ENCODE peak calls at places on chromosomes 4 and X, in four cellular contexts. One of them, this sample, is unnamed.

GRCh38 chr4:115851918-115852766 is 738.7 kb upstream of the NDST4 start:
- DNase-seq in K562: peak
- DNase-seq in H1: peak
- DNase-seq in HepG2: peak
- DNase-seq in this sample: peak

GRCh38 chrX:69361286-69361926 is 142.7 kb upstream of the NALF2 start:
- DNase-seq in K562: no peak
- DNase-seq in H1: no peak
- DNase-seq in HepG2: no peak
- DNase-seq in this sample: no peak

GRCh38 chr4:51884606-51885005 is 41.7 kb downstream of the DCUN1D4 start:
- DNase-seq in K562: no peak
- DNase-seq in H1: no peak
- DNase-seq in HepG2: no peak
- DNase-seq in this sample: no peak

GRCh38 chr4:24024157-24024556 is 134.3 kb upstream of the PPARGC1A start:
- DNase-seq in K562: no peak
- DNase-seq in H1: no peak
- DNase-seq in HepG2: no peak
- DNase-seq in this sample: no peak

GRCh38 chrX:102345916-102346315 is 93.9 kb downstream of the NXF2B start:
- DNase-seq in K562: peak
- DNase-seq in H1: no peak
- DNase-seq in HepG2: peak
- DNase-seq in this sample: peak

GRCh38 chr4:16686195-16686594 is 212.2 kb downstream of the LDB2 start:
- DNase-seq in K562: no peak
- DNase-seq in H1: no peak
- DNase-seq in HepG2: no peak
- DNase-seq in this sample: no peak

GRCh38 chr4:7328913-7329638 is 105.7 kb downstream of the PSAPL1 start:
- DNase-seq in K562: no peak
- DNase-seq in H1: no peak
- DNase-seq in HepG2: no peak
- DNase-seq in this sample: no peak

GRCh38 chr4:173182403-173182802 is 13.8 kb downstream of the GALNT7 start:
- DNase-seq in K562: no peak
- DNase-seq in H1: no peak
- DNase-seq in HepG2: no peak
- DNase-seq in this sample: no peak

GRCh38 chr4:26993967-26994366 is 133.3 kb downstream of the STIM2 start:
- DNase-seq in K562: no peak
- DNase-seq in H1: no peak
- DNase-seq in HepG2: no peak
- DNase-seq in this sample: no peak

GRCh38 chr4:154939851-154940250 is 158.8 kb downstream of the RBM46 start:
- DNase-seq in K562: no peak
- DNase-seq in H1: no peak
- DNase-seq in HepG2: no peak
- DNase-seq in this sample: no peak

GRCh38 chr4:7183780-7184460 is 8.4 kb upstream of the SORCS2 start:
- DNase-seq in K562: no peak
- DNase-seq in H1: no peak
- DNase-seq in HepG2: no peak
- DNase-seq in this sample: no peak

GRCh38 chrX:123215397-123216089 is 31.5 kb downstream of the GRIA3 start:
- DNase-seq in K562: peak
- DNase-seq in H1: no peak
- DNase-seq in HepG2: no peak
- DNase-seq in this sample: no peak

GRCh38 chrX:153476628-153477027 is 6.3 kb upstream of the HAUS7 start:
- DNase-seq in K562: no peak
- DNase-seq in H1: no peak
- DNase-seq in HepG2: no peak
- DNase-seq in this sample: no peak

GRCh38 chr4:55445921-55446577 is 50.3 kb downstream of the TMEM165 start:
- DNase-seq in K562: no peak
- DNase-seq in H1: no peak
- DNase-seq in HepG2: no peak
- DNase-seq in this sample: no peak

GRCh38 chrX:132751043-132751690 is 207.3 kb downstream of the HS6ST2 start:
- DNase-seq in K562: no peak
- DNase-seq in H1: no peak
- DNase-seq in HepG2: no peak
- DNase-seq in this sample: peak

GRCh38 chr4:147760695-147761094 is 28.8 kb downstream of the ARHGAP10 start:
- DNase-seq in K562: no peak
- DNase-seq in H1: no peak
- DNase-seq in HepG2: no peak
- DNase-seq in this sample: no peak

GRCh38 chr4:79686976-79687375 is 278.9 kb upstream of the GK2 start:
- DNase-seq in K562: no peak
- DNase-seq in H1: no peak
- DNase-seq in HepG2: no peak
- DNase-seq in this sample: no peak

GRCh38 chr4:104901438-104901837 is 245.2 kb upstream of the TET2 start:
- DNase-seq in K562: no peak
- DNase-seq in H1: peak
- DNase-seq in HepG2: no peak
- DNase-seq in this sample: no peak

GRCh38 chrX:119482497-119483480 is 14.5 kb downstream of the SLC25A5 start:
- DNase-seq in K562: peak
- DNase-seq in H1: no peak
- DNase-seq in HepG2: no peak
- DNase-seq in this sample: peak

GRCh38 chrX:13955095-13955647 is 74.5 kb downstream of the GEMIN8 start:
- DNase-seq in K562: no peak
- DNase-seq in H1: no peak
- DNase-seq in HepG2: no peak
- DNase-seq in this sample: no peak

GRCh38 chrX:87728024-87728423 is 210.4 kb downstream of the KLHL4 start:
- DNase-seq in K562: peak
- DNase-seq in H1: no peak
- DNase-seq in HepG2: no peak
- DNase-seq in this sample: no peak

GRCh38 chr4:124631760-124632159 is 80.8 kb downstream of the ANKRD50 start:
- DNase-seq in K562: peak
- DNase-seq in H1: no peak
- DNase-seq in HepG2: no peak
- DNase-seq in this sample: no peak

GRCh38 chrX:106875151-106875550 is 28.0 kb downstream of the RIPPLY1 start:
- DNase-seq in K562: no peak
- DNase-seq in H1: no peak
- DNase-seq in HepG2: no peak
- DNase-seq in this sample: no peak

GRCh38 chr4:71694946-71695345 is 88.9 kb downstream of the GC start:
- DNase-seq in K562: no peak
- DNase-seq in H1: no peak
- DNase-seq in HepG2: no peak
- DNase-seq in this sample: no peak

GRCh38 chr4:123477804-123478209 is 81.2 kb downstream of the SPRY1 start:
- DNase-seq in K562: no peak
- DNase-seq in H1: no peak
- DNase-seq in HepG2: peak
- DNase-seq in this sample: no peak

GRCh38 chr4:40197879-40198689 is 1.3 kb downstream of the RHOH start:
- DNase-seq in K562: peak
- DNase-seq in H1: no peak
- DNase-seq in HepG2: no peak
- DNase-seq in this sample: no peak
- TF ChIP-seq SP1 in K562: peak
- TF ChIP-seq SP1 in H1: no peak
- TF ChIP-seq SP1 in HepG2: no peak
- TF ChIP-seq SP1 in this sample: no peak

GRCh38 chr4:126097155-126097554 is 782.4 kb downstream of the FAT4 start:
- DNase-seq in K562: no peak
- DNase-seq in H1: no peak
- DNase-seq in HepG2: no peak
- DNase-seq in this sample: no peak
- TF ChIP-seq JUN in K562: no peak
- TF ChIP-seq JUN in H1: no peak
- TF ChIP-seq JUN in HepG2: no peak
- TF ChIP-seq JUN in this sample: no peak

DNA sequence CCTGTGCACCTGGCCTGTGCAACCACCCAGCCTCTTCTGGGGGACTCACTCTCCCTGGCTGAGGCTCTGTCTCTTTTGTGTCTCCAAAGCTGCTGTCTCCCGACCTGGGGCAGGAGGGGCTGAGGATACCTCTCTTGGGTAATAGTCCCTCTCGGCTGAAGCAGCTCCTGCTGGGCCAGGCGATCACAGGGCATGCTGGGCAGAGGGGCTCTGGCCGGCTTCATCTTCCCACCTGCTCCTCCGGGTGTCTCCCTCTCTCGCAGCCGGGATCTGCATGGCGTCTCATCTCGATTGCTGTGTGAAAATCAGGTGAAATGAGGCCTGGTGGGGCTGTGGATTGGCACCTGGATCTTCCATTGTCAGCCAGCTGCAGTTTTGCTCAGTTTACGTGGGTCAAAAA is 53.2 kb downstream of the MGST2 start:
- DNase-seq in K562: no peak
- DNase-seq in H1: no peak
- DNase-seq in HepG2: no peak
- DNase-seq in this sample: no peak
- TF ChIP-seq SP1 in K562: no peak
- TF ChIP-seq SP1 in H1: no peak
- TF ChIP-seq SP1 in HepG2: no peak
- TF ChIP-seq SP1 in this sample: no peak

GRCh38 chr4:151569650-151570049 is 160.7 kb downstream of the FHIP1A start:
- DNase-seq in K562: no peak
- DNase-seq in H1: no peak
- DNase-seq in HepG2: no peak
- DNase-seq in this sample: no peak
- TF ChIP-seq JUN in K562: no peak
- TF ChIP-seq JUN in H1: no peak
- TF ChIP-seq JUN in HepG2: no peak
- TF ChIP-seq JUN in this sample: no peak

GRCh38 chrX:115428011-115428410 is 133.0 kb upstream of the PLS3 start:
- DNase-seq in K562: no peak
- DNase-seq in H1: no peak
- DNase-seq in HepG2: no peak
- DNase-seq in this sample: no peak

GRCh38 chrX:115423091-115423490 is 133.6 kb downstream of the LUZP4 start:
- DNase-seq in K562: no peak
- DNase-seq in H1: no peak
- DNase-seq in HepG2: no peak
- DNase-seq in this sample: no peak

DNA sequence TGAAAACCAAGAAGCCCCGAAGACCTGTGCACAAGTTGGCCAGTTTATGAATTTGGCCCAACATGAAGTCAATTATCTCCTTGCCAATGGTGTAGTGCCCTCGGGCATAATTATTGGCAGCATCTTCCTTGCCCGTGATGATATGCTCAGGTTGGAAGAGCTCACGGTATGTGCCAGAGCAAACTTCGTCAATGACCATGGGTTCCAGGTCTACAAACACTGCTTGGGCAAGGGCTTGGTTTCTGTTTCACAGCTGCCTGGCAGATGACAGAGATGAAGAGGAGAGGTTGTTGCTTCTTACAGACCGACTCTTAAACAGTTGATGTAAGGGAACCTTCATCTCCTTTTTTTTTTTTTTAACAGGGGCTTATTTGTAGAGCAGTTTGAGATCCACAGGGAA is 135.6 kb upstream of the PLS3 start:
- DNase-seq in K562: no peak
- DNase-seq in H1: no peak
- DNase-seq in HepG2: no peak
- DNase-seq in this sample: no peak
- TF ChIP-seq SP1 in K562: no peak
- TF ChIP-seq SP1 in H1: no peak
- TF ChIP-seq SP1 in HepG2: no peak
- TF ChIP-seq SP1 in this sample: no peak

GRCh38 chr4:183601381-183601780 is 57.6 kb downstream of the RWDD4 start:
- DNase-seq in K562: no peak
- DNase-seq in H1: no peak
- DNase-seq in HepG2: no peak
- DNase-seq in this sample: no peak

GRCh38 chr4:183600189-183600685 is 58.7 kb downstream of the RWDD4 start:
- DNase-seq in K562: peak
- DNase-seq in H1: no peak
- DNase-seq in HepG2: peak
- DNase-seq in this sample: peak

GRCh38 chr4:183599284-183599683 is 59.7 kb downstream of the RWDD4 start:
- DNase-seq in K562: no peak
- DNase-seq in H1: no peak
- DNase-seq in HepG2: no peak
- DNase-seq in this sample: no peak

GRCh38 chr4:183599690-183600089 is 59.3 kb downstream of the RWDD4 start:
- DNase-seq in K562: no peak
- DNase-seq in H1: no peak
- DNase-seq in HepG2: peak
- DNase-seq in this sample: no peak

DNA sequence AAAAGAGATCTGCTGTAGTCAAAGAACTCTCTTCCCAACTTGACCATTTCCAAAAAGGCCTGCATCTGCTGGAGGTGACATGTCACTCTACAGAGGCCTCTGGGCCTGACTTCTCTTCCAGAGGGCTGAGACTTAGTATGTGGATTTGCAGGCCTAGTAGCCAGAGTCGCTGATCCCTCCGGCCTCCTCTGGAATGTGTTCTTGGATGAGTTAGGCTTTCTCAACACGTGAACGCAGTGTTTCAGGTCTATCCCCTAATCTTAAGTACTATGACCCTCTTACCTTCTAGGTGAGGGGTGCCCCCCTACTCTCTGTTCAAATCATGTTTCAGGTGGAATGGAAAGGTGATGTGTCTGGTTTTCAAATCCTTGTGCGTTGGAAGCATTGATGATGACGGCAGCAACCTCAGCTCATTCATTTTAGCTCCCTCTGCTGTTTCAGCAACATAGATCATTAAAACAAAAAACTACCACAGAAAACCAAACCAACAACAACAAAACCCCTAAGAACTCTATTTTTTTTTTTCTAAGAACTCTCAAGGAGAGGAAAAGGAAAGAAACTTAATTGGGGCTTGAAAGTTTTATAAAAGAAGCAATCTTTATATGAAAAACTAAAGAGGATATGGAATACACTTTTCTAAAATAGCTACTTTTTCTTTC is 56.4 kb downstream of the RWDD4 start:
- DNase-seq in K562: peak
- DNase-seq in H1: no peak
- DNase-seq in HepG2: no peak
- DNase-seq in this sample: no peak
- TF ChIP-seq JUN in K562: no peak
- TF ChIP-seq JUN in H1: no peak
- TF ChIP-seq JUN in HepG2: no peak
- TF ChIP-seq JUN in this sample: no peak